ENCODE peak calls at places on chromosomes 13 and 19, in ten cellular contexts. E is HepG2, F is GM12878, S is K562, W is stomach, Z is upper lobe of left lung, G is transverse colon, L is prostate gland, Y is SK-N-MC, N is Panc1. A is an unnamed sample.

GRCh38 chr13:92187378-92187989 is 789.1 kb downstream of the GPC5 start:
- DNase-seq in E (peak), F (no peak), S (peak), W (no peak), Z (no peak), G (no peak), L (peak), Y (peak), N (peak), A (no peak)

GRCh38 chr13:112776971-112777370 is 87.1 kb downstream of the ATP11A start:
- DNase-seq in E (no peak), F (no peak), S (no peak), W (no peak), Z (no peak), G (no peak), L (no peak), Y (no peak), N (no peak), A (no peak)

GRCh38 chr13:23715762-23716235 is 145.6 kb downstream of the TNFRSF19 start:
- DNase-seq in E (peak), F (no peak), S (peak), W (peak), Z (no peak), G (no peak), L (no peak), Y (no peak), N (no peak), A (no peak)

GRCh38 chr13:37617162-37617561 is 18.6 kb upstream of the POSTN start:
- DNase-seq in E (no peak), F (no peak), S (no peak), W (no peak), Z (no peak), G (no peak), L (no peak), Y (no peak), N (no peak), A (no peak)

GRCh38 chr19:2679439-2679838 is 23.1 kb downstream of the GNG7 start:
- DNase-seq in E (no peak), F (no peak), S (no peak), W (no peak), Z (no peak), G (no peak), L (no peak), Y (no peak), N (no peak), A (no peak)

GRCh38 chr13:58313219-58313618 is 681.7 kb downstream of the PCDH17 start:
- DNase-seq in E (no peak), F (no peak), S (no peak), W (no peak), Z (no peak), G (no peak), L (no peak), Y (no peak), N (no peak), A (no peak)

GRCh38 chr13:27665333-27665732 is 43.6 kb downstream of the POLR1D start:
- DNase-seq in E (no peak), F (no peak), S (peak), W (no peak), Z (no peak), G (no peak), L (no peak), Y (no peak), N (no peak), A (no peak)

GRCh38 chr13:99931462-99931861 is 40.1 kb downstream of the ZIC5 start:
- DNase-seq in E (no peak), F (no peak), S (no peak), W (no peak), Z (no peak), G (no peak), L (no peak), Y (no peak), N (no peak), A (no peak)

GRCh38 chr13:73072501-73072900 is 13.7 kb downstream of the KLF5 start:
- DNase-seq in E (no peak), F (no peak), S (no peak), W (no peak), Z (no peak), G (no peak), L (no peak), Y (no peak), N (no peak), A (no peak)

GRCh38 chr13:64810701-64811258 is 2419.4 kb downstream of the PCDH9 start:
- DNase-seq in E (no peak), F (no peak), S (no peak), W (no peak), Z (no peak), G (no peak), L (no peak), Y (no peak), N (no peak), A (no peak)

GRCh38 chr19:11066326-11066725 is 22.9 kb upstream of the LDLR start:
- DNase-seq in E (no peak), F (no peak), S (no peak), W (no peak), Z (no peak), G (no peak), L (no peak), Y (no peak), N (no peak), A (no peak)

GRCh38 chr19:5309438-5310204 is 31.0 kb downstream of the PTPRS start:
- DNase-seq in E (no peak), F (no peak), S (no peak), W (no peak), Z (no peak), G (no peak), L (no peak), Y (no peak), N (no peak), A (no peak)

DNA sequence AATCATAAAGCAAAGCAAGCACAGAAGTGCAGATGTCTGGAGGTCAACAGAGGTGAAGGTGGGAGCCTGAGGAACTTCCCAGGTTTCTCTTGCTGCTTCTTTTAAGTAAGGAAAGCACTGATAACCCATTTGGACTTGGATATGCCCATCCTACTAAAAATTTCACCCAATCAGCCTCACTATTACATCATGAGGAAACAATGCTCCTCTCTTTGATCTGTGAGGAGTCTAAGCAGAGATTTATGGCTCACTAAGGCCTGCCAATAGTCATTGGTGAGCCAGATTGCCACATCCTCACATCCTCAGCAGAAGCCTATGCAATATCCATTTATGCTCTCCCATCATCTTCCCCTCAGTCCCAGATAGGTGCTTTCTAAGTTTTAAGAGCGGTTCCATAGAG is 98.7 kb downstream of the EPSTI1 start:
- DNase-seq in E (no peak), F (no peak), S (no peak), W (no peak), Z (no peak), G (no peak), L (no peak), Y (no peak), N (no peak), A (no peak)
- TF ChIP-seq POLR2AphosphoS5 in E (no peak), F (no peak), S (no peak), W (no peak), Z (no peak), G (no peak), L (no peak), Y (no peak), N (no peak), A (peak)

DNA sequence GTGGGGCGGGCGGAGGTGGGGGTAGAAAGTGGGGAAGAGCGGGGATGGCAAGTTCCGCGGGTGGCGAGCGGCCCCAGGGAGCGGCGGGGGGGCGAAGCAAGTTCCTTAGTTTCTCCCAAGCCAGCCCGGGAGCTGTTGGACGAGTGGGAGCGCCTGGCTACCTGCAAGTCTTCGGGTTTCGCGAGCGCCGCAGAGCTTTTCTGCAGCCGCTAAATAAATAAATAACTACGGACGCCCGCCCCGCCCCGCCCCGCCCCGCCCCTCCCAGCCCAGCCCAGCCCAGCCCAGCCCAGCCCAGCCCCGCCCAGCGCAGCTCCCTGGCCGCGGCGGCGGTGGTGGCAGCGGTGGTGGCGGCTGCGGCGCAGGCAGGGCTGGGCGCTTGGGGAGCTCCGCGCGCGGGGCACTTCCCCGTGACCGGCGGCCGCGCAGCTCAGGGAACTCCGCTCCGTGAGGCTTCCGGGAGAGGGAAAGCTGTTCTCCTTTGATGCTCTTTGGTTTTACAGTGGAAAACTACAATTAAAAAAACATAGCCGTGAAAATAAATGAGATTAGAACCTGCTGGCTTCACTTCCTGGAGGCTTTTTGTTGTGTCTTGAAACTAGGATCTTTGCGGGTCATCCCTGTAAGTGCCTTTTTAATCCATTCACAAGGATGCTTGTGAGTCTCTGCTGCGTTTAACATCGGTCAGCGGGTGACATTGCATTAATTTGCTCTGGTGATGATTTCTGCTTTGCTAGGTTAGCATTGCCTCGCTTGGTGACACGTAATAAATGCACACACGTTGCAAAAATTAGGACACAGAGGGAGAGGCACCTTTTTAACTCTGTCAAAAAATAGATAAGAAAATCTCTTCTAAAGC is at the start of gene UBE2L5:
- DNase-seq in E (peak), F (no peak), S (peak), W (peak), Z (peak), G (peak), L (peak), Y (no peak), N (no peak), A (peak)
- TF ChIP-seq POLR2AphosphoS5 in E (no peak), F (no peak), S (no peak), W (peak), Z (peak), G (peak), L (peak), Y (peak), N (peak), A (peak)

GRCh38 chr19:38683393-38684077 is 36.1 kb downstream of the ACTN4 start:
- DNase-seq in E (peak), F (no peak), S (peak), W (peak), Z (peak), G (peak), L (peak), Y (no peak), N (peak), A (peak)

GRCh38 chr19:38685666-38686529 is 38.4 kb downstream of the ACTN4 start:
- DNase-seq in E (peak), F (no peak), S (peak), W (no peak), Z (no peak), G (no peak), L (no peak), Y (no peak), N (no peak), A (no peak)

GRCh38 chr19:38682872-38683392 is 35.5 kb downstream of the ACTN4 start:
- DNase-seq in E (no peak), F (no peak), S (no peak), W (no peak), Z (no peak), G (no peak), L (no peak), Y (no peak), N (no peak), A (no peak)

GRCh38 chr19:38684862-38685665 is 37.6 kb downstream of the ACTN4 start:
- DNase-seq in E (no peak), F (no peak), S (no peak), W (no peak), Z (no peak), G (no peak), L (no peak), Y (no peak), N (no peak), A (no peak)

DNA sequence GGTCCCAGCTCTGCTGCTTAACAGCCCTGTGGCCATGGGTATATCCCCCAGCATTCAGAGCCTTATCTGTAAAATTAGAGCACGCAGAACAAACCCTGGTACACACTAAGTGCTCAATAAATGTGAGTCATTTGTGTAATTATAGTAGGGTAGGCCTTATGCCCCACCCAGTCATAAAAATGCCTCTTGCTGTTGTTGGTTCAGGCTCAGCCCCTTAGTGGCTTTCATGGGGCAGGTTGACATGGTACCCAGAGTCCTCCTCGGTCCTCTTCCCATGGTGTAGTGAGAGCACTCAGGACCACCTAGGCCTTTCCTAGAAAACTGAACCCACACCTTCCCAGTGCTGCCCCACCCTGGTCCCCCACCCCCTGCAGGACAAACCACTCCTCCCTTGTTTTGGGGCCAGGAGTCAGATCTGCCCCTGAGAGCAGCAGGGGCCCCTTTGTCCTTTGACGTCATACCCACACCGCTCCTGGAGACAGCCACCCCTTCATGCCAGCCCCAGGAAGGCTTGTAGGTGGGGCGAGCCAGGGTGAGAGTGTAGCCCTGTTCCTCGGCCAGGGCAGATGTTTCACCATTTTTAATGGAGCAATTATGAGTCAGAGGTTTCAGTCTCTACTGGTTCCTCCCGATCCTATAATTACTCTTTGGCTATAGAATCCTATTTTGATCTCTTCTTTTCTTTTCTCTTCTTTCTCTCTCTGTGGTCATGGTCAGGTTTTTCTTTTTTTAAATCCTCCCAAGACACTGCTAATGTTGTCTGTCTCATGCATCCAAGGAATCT is 36.8 kb downstream of the ACTN4 start:
- DNase-seq in E (no peak), F (no peak), S (peak), W (peak), Z (peak), G (peak), L (peak), Y (no peak), N (peak), A (peak)
- TF ChIP-seq POLR2AphosphoS5 in E (no peak), F (no peak), S (no peak), W (no peak), Z (no peak), G (peak), L (no peak), Y (no peak), N (no peak), A (no peak)

GRCh38 chr13:75316427-75316826 is 165.5 kb downstream of the TBC1D4 start:
- DNase-seq in E (no peak), F (no peak), S (no peak), W (no peak), Z (no peak), G (no peak), L (no peak), Y (peak), N (no peak), A (no peak)
- TF ChIP-seq POLR2AphosphoS5 in E (no peak), F (no peak), S (no peak), W (no peak), Z (no peak), G (no peak), L (no peak), Y (peak), N (no peak), A (no peak)

DNA sequence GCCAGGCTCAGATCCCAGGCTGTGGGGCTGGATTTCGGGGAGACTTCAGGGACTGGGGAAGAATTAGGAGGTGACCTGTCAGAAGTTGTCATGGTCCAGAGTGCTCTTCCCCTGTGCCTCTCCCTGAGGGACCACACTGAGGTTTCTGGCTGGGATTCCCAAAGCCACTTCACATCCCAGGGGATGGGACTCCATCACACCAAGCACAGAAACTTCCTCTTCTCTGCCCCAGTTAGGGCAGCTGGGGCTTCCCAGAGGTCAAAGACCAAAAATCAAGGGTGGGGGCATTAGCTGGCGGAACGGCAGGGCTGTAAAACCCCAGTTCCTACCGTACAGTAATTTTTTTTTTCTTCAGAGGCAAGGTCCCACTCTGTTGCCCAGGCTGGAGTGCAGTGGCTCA is 7.4 kb downstream of the FCER2 start:
- DNase-seq in E (no peak), F (no peak), S (no peak), W (no peak), Z (no peak), G (no peak), L (no peak), Y (no peak), N (no peak), A (no peak)
- TF ChIP-seq POLR2AphosphoS5 in E (no peak), F (no peak), S (no peak), W (no peak), Z (no peak), G (no peak), L (no peak), Y (no peak), N (no peak), A (no peak)

GRCh38 chr19:48596237-48596636 is 10.3 kb upstream of the SPACA4 start:
- DNase-seq in E (no peak), F (no peak), S (no peak), W (no peak), Z (no peak), G (no peak), L (no peak), Y (no peak), N (no peak), A (no peak)
- TF ChIP-seq POLR2AphosphoS5 in E (no peak), F (no peak), S (no peak), W (no peak), Z (no peak), G (no peak), L (no peak), Y (no peak), N (no peak), A (no peak)

GRCh38 chr19:49528211-49528771 is 488 bp downstream of the RCN3 start:
- DNase-seq in E (no peak), F (no peak), S (peak), W (no peak), Z (no peak), G (no peak), L (no peak), Y (no peak), N (no peak), A (no peak)

GRCh38 chr19:49524812-49525455 is 2.9 kb upstream of the RCN3 start:
- DNase-seq in E (no peak), F (no peak), S (peak), W (no peak), Z (no peak), G (no peak), L (no peak), Y (no peak), N (no peak), A (no peak)

GRCh38 chr19:49534632-49535385 is 7.0 kb downstream of the RCN3 start:
- DNase-seq in E (no peak), F (no peak), S (no peak), W (no peak), Z (no peak), G (no peak), L (no peak), Y (no peak), N (no peak), A (no peak)

GRCh38 chr19:49533551-49534488 is 6.0 kb downstream of the RCN3 start:
- DNase-seq in E (no peak), F (peak), S (peak), W (peak), Z (peak), G (peak), L (peak), Y (no peak), N (no peak), A (peak)

GRCh38 chr19:49530708-49531107 is 2.9 kb downstream of the RCN3 start:
- DNase-seq in E (no peak), F (no peak), S (no peak), W (no peak), Z (no peak), G (no peak), L (no peak), Y (no peak), N (no peak), A (no peak)
- TF ChIP-seq POLR2AphosphoS5 in E (no peak), F (no peak), S (no peak), W (no peak), Z (no peak), G (no peak), L (no peak), Y (no peak), N (no peak), A (no peak)

GRCh38 chr19:1041835-1042685 is 2.2 kb downstream of the ABCA7 start:
- DNase-seq in E (no peak), F (no peak), S (peak), W (peak), Z (no peak), G (peak), L (no peak), Y (no peak), N (peak), A (no peak)
- TF ChIP-seq POLR2AphosphoS5 in E (no peak), F (no peak), S (peak), W (no peak), Z (no peak), G (peak), L (no peak), Y (no peak), N (peak), A (no peak)

DNA sequence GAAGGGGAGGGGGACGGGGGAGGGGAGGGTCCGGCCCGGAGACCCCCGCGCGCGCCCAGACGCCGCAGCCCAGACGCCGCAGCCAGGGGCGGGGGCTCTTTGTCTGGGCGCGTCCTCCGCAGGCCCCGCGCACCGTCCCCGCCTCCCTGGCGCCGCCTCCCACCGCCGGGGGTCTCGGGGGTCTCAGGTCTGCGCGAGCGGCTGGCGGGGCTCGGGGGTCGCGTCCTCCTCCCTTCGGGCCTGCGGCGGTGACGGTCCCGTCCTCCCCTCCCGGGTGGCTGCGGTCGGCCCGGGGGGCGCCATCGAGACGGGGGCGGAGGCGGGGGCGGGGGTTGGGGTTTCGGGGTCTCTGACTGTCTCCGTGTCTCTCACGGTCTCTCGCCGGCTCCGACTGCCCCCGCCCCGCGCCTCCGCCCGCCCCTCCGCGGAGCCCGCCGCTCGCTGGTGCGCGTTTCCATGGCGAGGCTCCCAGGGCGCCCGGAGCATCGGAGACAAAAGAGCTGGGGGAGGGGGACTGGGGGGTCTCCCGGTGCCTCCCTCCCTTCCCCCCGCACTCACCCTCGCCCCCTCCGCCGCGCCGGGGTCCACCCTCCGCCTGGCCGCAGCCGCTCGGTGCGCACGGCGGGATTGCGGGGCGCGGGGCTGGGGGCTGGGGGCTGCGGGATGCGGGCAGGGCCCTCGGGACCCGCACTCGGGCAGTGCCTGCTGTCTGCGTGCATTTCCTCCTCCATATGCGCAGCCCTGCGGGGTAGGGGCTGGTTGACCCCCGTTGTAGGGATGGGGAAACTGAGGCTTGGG is 420 bp upstream of the PLPPR3 start:
- DNase-seq in E (no peak), F (no peak), S (peak), W (no peak), Z (no peak), G (no peak), L (no peak), Y (no peak), N (no peak), A (no peak)
- TF ChIP-seq POLR2AphosphoS5 in E (no peak), F (no peak), S (no peak), W (no peak), Z (no peak), G (no peak), L (no peak), Y (no peak), N (no peak), A (no peak)